ENCODE peak calls at places on chromosomes 7 and 10, in four cellular contexts. I is HepG2, J is GM12878, N is H1. E is an unnamed sample.

GRCh38 chr7:90605055-90605454 is 8.9 kb downstream of the CDK14 start:
- DNase-seq in I (no peak), J (no peak), N (no peak), E (no peak)

GRCh38 chr10:3852147-3852904 is 67.3 kb upstream of the KLF6 start:
- DNase-seq in I (peak), J (peak), N (no peak), E (peak)

GRCh38 chr7:107051376-107051775 is 6.9 kb downstream of the PRKAR2B start:
- DNase-seq in I (no peak), J (no peak), N (no peak), E (no peak)

GRCh38 chr7:158710651-158711102 is 6.1 kb upstream of the NCAPG2 start:
- DNase-seq in I (no peak), J (no peak), N (peak), E (no peak)

GRCh38 chr10:129021597-129022304 is 445.3 kb upstream of the MGMT start:
- DNase-seq in I (no peak), J (no peak), N (peak), E (no peak)

GRCh38 chr7:155292680-155293226 is 4.9 kb upstream of the INSIG1 start:
- DNase-seq in I (no peak), J (no peak), N (no peak), E (no peak)

GRCh38 chr10:79927111-79927828 is 21.6 kb downstream of the SFTPD start:
- DNase-seq in I (peak), J (no peak), N (no peak), E (peak)

GRCh38 chr7:45973725-45974532 is 52.9 kb upstream of the IGFBP3 start:
- DNase-seq in I (peak), J (no peak), N (no peak), E (no peak)

GRCh38 chr10:89118091-89118490 is 89.0 kb downstream of the CH25H start:
- DNase-seq in I (no peak), J (no peak), N (no peak), E (no peak)

GRCh38 chr10:62584216-62584615 is 210.0 kb downstream of the ZNF365 start:
- DNase-seq in I (no peak), J (no peak), N (no peak), E (no peak)

DNA sequence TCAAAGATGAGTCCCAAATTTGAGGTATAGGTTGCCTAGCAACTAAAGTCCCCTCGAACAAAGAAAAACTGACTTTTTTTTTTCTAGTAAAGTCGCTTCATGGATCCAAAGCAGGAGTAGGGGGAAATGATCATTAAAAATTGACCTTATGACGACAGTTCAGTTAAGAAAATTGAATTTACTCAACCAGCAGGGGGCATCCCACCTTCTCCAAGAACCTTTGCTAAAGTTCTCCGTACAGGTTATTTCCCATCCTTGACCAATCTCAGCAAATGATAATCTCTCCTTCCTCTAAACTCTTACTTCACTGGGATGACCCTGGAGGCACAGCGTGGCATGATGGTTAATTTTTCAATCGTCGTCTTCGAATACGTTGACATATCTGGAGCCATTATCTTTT is 228.3 kb downstream of the CALN1 start:
- DNase-seq in I (peak), J (no peak), N (no peak), E (peak)
- TF ChIP-seq SUZ12 in I (no peak), J (no peak), N (no peak), E (no peak)

GRCh38 chr7:121329460-121330052 is 756 bp downstream of the WNT16 start:
- DNase-seq in I (no peak), J (no peak), N (peak), E (peak)
- TF ChIP-seq SP1 in I (no peak), J (no peak), N (no peak), E (no peak)

GRCh38 chr7:101681170-101682007 is 52.3 kb upstream of the MYL10 start:
- DNase-seq in I (no peak), J (no peak), N (no peak), E (no peak)
- TF ChIP-seq SUZ12 in I (no peak), J (no peak), N (no peak), E (no peak)

DNA sequence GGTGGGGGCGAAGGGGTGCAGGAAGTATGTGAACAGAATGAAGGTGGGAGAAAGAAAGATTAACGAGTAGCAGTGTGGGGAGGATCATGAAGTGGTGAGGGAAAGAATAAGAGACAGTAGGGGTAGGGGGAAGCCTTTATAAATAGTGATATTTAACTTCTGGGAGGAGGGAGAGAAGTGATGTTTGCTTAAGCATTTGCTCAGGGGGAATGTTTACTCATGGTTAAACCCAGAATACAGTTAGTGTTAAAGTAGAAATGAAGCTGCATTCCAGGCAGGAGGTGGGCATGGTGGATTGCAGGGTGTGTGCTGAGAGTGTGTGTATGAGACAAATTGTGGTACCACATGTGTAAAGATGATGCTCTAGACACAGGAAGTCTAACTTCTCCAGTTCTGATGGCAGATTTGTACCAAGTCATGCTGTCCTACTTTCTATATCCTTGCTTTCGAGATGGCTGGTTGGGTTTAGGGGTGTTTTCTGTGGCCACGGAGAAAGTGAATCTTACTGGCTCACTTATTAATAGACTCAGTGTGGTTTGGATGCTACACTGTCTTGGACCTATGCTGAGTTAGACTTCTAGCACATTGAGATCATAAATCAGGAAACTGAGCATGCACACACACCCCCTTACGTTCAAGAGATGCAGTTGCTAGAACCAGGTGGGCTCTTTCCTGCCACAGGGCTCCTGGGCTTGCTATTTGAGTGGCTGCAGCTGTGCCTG is 10.6 kb upstream of the DNMBP start:
- DNase-seq in I (peak), J (peak), N (no peak), E (no peak)
- TF ChIP-seq SP1 in I (no peak), J (peak), N (no peak), E (no peak)

E was measured in HEK293T.